ENCODE peak calls at places on chromosomes 3 and 15, in five cellular contexts. H, V, T, Q and J are unnamed samples. For H3K4me1, the result is how much of the 10 kb centered on the place peaks cover.

GRCh38 chr15:72774696-72775383 is 8.7 kb downstream of the ADPGK start:
- DNase-seq in V (no peak), Q (no peak), T (no peak), H (no peak), J (no peak)

GRCh38 chr15:25725758-25726157 is 137.4 kb downstream of the ATP10A start:
- DNase-seq in Q (no peak), H (no peak), V (no peak), T (no peak), J (no peak)

GRCh38 chr3:195086341-195086740 is 184.6 kb downstream of the XXYLT1 start:
- DNase-seq in T (no peak), V (no peak), H (no peak), Q (no peak), J (no peak)

GRCh38 chr15:25170781-25171110 is 216.0 kb downstream of the SNRPN start:
- DNase-seq in V (no peak), T (no peak), H (no peak), Q (no peak), J (no peak)

GRCh38 chr15:75718326-75718725 is 5.7 kb upstream of the CSPG4 start:
- DNase-seq in H (no peak), V (no peak), T (no peak), Q (peak), J (peak)

GRCh38 chr15:66931768-66932633 is 133.4 kb upstream of the SMAD3 start:
- DNase-seq in T (no peak), H (peak), Q (peak), V (no peak), J (no peak)

GRCh38 chr15:85941186-85941855 is 138.3 kb upstream of the AGBL1 start:
- DNase-seq in V (no peak), T (no peak), Q (peak), H (no peak), J (peak)

GRCh38 chr3:127535901-127536817 is 54.4 kb downstream of the TPRA1 start:
- DNase-seq in V (no peak), Q (no peak), T (no peak), H (no peak), J (no peak)

GRCh38 chr15:50355980-50356379 is 982 bp upstream of the GABPB1 start:
- DNase-seq in Q (peak), T (no peak), H (no peak), V (no peak), J (no peak)

GRCh38 chr3:142888099-142888483 is 792 bp downstream of the PCOLCE2 start:
- DNase-seq in Q (no peak), T (peak), V (no peak), H (no peak), J (no peak)

GRCh38 chr15:89898628-89899302 is 5.0 kb upstream of the AP3S2 start:
- DNase-seq in T (no peak), H (no peak), V (no peak), Q (peak), J (no peak)

GRCh38 chr15:66294932-66295235 is 1.5 kb downstream of the DIS3L start:
- DNase-seq in V (no peak), H (no peak), T (no peak), Q (peak), J (no peak)

GRCh38 chr15:90603893-90604292 is 74.2 kb downstream of the CRTC3 start:
- DNase-seq in T (no peak), H (peak), V (no peak), Q (no peak), J (no peak)

GRCh38 chr3:136075816-136076215 is 110.3 kb downstream of the PPP2R3A start:
- DNase-seq in Q (peak), H (no peak), T (no peak), V (no peak), J (no peak)

GRCh38 chr15:78139564-78139963 is 8.3 kb upstream of the CIB2 start:
- DNase-seq in Q (no peak), T (no peak), V (no peak), H (no peak), J (no peak)

GRCh38 chr15:96360581-96361308 is 30.2 kb downstream of the NR2F2 start:
- DNase-seq in V (no peak), H (no peak), T (no peak), Q (no peak), J (peak)

GRCh38 chr3:157429703-157430102 is 6.9 kb upstream of the PTX3 start:
- DNase-seq in V (no peak), H (no peak), T (no peak), Q (no peak), J (no peak)

GRCh38 chr15:63013052-63013808 is 29.3 kb upstream of the TPM1 start:
- DNase-seq in H (no peak), V (no peak), Q (peak), T (peak), J (no peak)

GRCh38 chr3:183371672-183371968 is 56.8 kb downstream of the MCF2L2 start:
- DNase-seq in V (no peak), H (no peak), Q (peak), T (no peak), J (no peak)

GRCh38 chr3:123648696-123649405 is 64.0 kb upstream of the HACD2 start:
- DNase-seq in H (no peak), Q (no peak), V (no peak), T (no peak), J (no peak)

GRCh38 chr3:30426319-30426993 is 179.9 kb upstream of the TGFBR2 start:
- DNase-seq in Q (peak), H (peak), T (peak), V (peak), J (peak)

GRCh38 chr15:74869726-74870407 is 3.3 kb downstream of the SCAMP2 start:
- DNase-seq in Q (no peak), H (peak), T (peak), V (no peak), J (peak)

GRCh38 chr15:67120839-67121540 is 55.6 kb downstream of the SMAD3 start:
- DNase-seq in H (peak), Q (peak), V (peak), T (peak), J (peak)

GRCh38 chr3:31187380-31187779 is 292.9 kb upstream of the GADL1 start:
- DNase-seq in T (no peak), H (no peak), Q (no peak), V (no peak), J (no peak)

GRCh38 chr3:129483870-129484269 is 43.8 kb downstream of the IFT122 start:
- DNase-seq in Q (no peak), T (no peak), V (no peak), H (no peak), J (no peak)

GRCh38 chr3:184085389-184085852 is 11.4 kb upstream of the HTR3E start:
- DNase-seq in Q (peak), T (no peak), V (no peak), H (no peak), J (no peak)

GRCh38 chr3:152961323-152961722 is 126.4 kb downstream of the P2RY1 start:
- DNase-seq in T (no peak), Q (peak), V (no peak), H (peak), J (no peak)

GRCh38 chr15:78167227-78167888 is 18.2 kb downstream of the IDH3A start:
- DNase-seq in T (no peak), Q (no peak), V (no peak), H (peak), J (no peak)

GRCh38 chr15:33188654-33189257 is 5.8 kb downstream of the FMN1 start:
- DNase-seq in T (peak), Q (no peak), H (no peak), V (no peak), J (no peak)

GRCh38 chr3:190491533-190492054 is 22.3 kb upstream of the IL1RAP start:
- DNase-seq in H (no peak), T (no peak), V (no peak), Q (peak), J (no peak)

GRCh38 chr15:55990516-55990915 is 2.9 kb downstream of the NEDD4 start:
- DNase-seq in V (no peak), Q (no peak), T (no peak), H (no peak), J (no peak)

GRCh38 chr3:48607519-48607918 is 1.9 kb downstream of the UQCRC1 start:
- DNase-seq in T (no peak), V (no peak), Q (no peak), H (no peak), J (no peak)

GRCh38 chr3:8824238-8824637 is 54.8 kb upstream of the OXTR start:
- DNase-seq in V (no peak), H (no peak), Q (peak), T (no peak), J (no peak)

GRCh38 chr15:27017168-27017809 is 46.3 kb downstream of the GABRG3 start:
- DNase-seq in Q (peak), H (no peak), T (peak), V (no peak), J (no peak)

GRCh38 chr3:34189133-34189532 is 390.7 kb downstream of the PDCD6IP start:
- DNase-seq in Q (no peak), H (no peak), T (no peak), V (no peak), J (no peak)

GRCh38 chr3:156161172-156161571 is 40.8 kb downstream of the KCNAB1 start:
- DNase-seq in Q (peak), T (no peak), V (no peak), H (no peak), J (no peak)

GRCh38 chr15:71757741-71758530 is 52.4 kb upstream of the NR2E3 start:
- DNase-seq in H (no peak), T (no peak), V (no peak), Q (no peak), J (no peak)

GRCh38 chr3:16031434-16031833 is 143.0 kb upstream of the GALNT15 start:
- DNase-seq in Q (no peak), T (no peak), H (no peak), V (no peak), J (no peak)

GRCh38 chr15:40770147-40770721 is 454 bp downstream of the C15orf62 start:
- DNase-seq in T (no peak), V (no peak), H (peak), Q (no peak), J (no peak)

GRCh38 chr3:187040637-187041361 is 98.5 kb downstream of the RPL39L start:
- DNase-seq in T (no peak), V (no peak), Q (peak), H (no peak), J (no peak)

GRCh38 chr3:187036394-187036793 is 102.9 kb downstream of the RPL39L start:
- DNase-seq in T (no peak), H (no peak), V (no peak), Q (no peak), J (no peak)

GRCh38 chr3:187041362-187042061 is 97.8 kb downstream of the RPL39L start:
- DNase-seq in V (no peak), Q (peak), H (no peak), T (no peak), J (no peak)

GRCh38 chr3:187039723-187040414 is 99.4 kb downstream of the RPL39L start:
- DNase-seq in H (peak), Q (no peak), V (no peak), T (no peak), J (no peak)

DNA sequence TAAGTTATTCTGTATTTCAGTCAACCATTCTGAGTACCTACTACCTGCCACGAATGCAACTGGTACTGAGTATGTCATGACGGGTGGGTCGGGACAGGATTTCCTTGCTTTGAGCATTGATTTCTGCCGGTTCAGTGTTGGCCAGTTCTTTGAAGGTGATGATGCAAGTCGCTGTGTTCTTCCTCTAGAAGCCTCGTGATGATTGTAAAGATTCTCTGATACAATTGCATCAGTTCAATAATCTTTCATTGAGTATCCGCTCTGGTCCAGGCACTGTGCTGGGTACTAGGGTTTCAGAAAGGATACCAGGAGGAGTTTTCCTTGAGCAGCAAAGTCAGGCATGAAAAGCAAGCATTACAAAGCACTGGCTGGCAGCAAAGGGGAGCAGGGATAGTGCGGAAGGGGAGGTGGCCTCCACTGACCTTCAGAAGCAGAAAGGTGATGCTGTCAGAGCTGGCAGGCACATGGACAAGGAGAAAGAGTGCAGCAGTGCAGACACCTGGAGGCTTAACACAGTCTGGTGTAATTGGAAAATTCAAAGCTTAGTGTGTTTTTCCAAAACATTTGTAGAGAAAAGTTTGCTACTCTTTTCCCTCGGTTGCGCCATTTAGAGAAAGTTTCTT is 100.1 kb downstream of the RPL39L start:
- DNase-seq in T (no peak), H (no peak), V (no peak), Q (no peak), J (no peak)
- H3K4me1 ChIP-seq in T (under half), H (under half), V (under half), Q (under half), J (under half)

GRCh38 chr15:92705693-92706618 is 50.4 kb upstream of the FAM174B start:
- DNase-seq in V (no peak), Q (no peak), T (no peak), H (no peak), J (no peak)
- H3K4me3 ChIP-seq in V (no peak), Q (no peak), T (no peak), H (no peak), J (no peak)

GRCh38 chr3:170806676-170807075 is 63.3 kb downstream of the RPL22L1 start:
- DNase-seq in Q (peak), T (no peak), H (no peak), V (no peak), J (no peak)
- H3K27ac ChIP-seq in Q (no peak), T (no peak), H (no peak), V (no peak), J (no peak)

DNA sequence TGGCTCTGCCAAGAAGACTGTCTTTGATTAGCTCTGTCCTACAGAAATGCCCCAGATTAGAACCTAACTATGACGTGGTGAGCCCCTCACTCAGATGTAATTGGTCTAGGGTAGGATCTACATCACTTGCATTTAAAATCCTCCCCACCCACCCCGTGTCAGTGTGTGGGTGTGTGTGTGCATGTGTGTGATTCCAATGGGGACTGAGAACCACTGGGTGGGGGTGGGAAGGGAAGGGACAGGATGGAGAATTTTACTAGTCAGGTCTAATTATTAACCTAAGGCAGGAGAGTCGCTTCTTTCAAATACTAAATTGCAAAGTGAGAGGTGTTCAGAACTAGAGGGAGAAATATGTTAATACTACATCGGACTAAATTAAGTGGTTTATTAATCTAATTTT is 91.7 kb downstream of the TBL1XR1 start:
- DNase-seq in T (no peak), Q (no peak), H (no peak), V (no peak), J (no peak)
- H3K4me1 ChIP-seq in T (half or more), Q (under half), H (under half), V (under half), J (under half)

DNA sequence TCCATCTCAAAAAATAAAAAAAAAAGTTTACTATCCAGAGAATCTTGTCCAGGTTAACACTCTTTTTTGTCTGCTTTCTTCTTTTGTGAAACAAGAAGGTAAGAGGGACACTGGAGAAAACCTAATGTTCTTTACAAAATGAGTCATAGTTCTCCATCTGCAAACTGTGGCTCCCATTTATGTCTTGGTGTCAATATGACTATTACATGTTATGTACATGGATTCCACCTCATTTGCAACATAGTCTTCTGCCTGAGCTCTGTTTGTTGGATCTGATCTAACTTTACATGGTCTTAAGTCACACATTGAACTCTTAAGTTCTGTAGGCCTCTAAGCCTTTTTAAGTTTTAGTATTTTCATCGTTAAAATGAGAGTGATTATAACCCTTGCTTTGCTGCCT is 421.1 kb upstream of the TPRG1 start:
- DNase-seq in H (no peak), Q (no peak), V (no peak), T (no peak), J (no peak)
- H3K4me3 ChIP-seq in H (no peak), Q (no peak), V (no peak), T (no peak), J (no peak)

DNA sequence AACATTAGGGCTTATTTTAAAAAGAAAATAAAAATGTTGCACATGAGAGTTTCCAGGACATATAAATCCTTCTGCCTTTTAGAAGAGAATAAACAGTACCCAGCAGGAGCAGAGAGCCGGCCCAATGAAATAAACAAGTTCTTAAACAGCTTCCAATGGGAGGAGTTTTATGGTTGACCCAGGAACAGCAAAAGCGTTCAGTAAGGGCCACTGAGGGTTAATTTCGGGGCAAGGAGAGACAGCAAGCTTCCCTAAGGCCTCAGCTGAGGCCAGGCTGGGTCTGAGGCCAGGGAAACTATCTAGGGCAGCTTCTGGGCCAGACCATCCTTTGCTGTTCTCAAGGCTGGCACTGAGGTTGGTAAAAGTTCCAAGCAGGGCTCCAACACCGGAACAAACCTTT is 3.4 kb downstream of the PDZRN3 start:
- DNase-seq in Q (no peak), T (no peak), V (no peak), H (peak), J (no peak)
- H3K27ac ChIP-seq in Q (peak), T (peak), V (peak), H (peak), J (peak)

GRCh38 chr3:109351231-109351630 is 13.9 kb upstream of the DPPA4 start:
- DNase-seq in V (no peak), T (no peak), Q (no peak), H (no peak), J (no peak)
- H3K4me1 ChIP-seq in V (under half), T (under half), Q (under half), H (under half), J (under half)

GRCh38 chr3:70999730-71000129 is 583.8 kb downstream of the FOXP1 start:
- DNase-seq in T (no peak), V (no peak), H (no peak), Q (peak), J (no peak)
- H3K4me3 ChIP-seq in T (no peak), V (no peak), H (no peak), Q (no peak), J (no peak)

GRCh38 chr3:102178817-102179216 is 256.0 kb upstream of the ZPLD1 start:
- DNase-seq in H (no peak), V (no peak), Q (no peak), T (no peak), J (no peak)

GRCh38 chr3:102181202-102181920 is 253.5 kb upstream of the ZPLD1 start:
- DNase-seq in Q (peak), H (no peak), T (no peak), V (no peak), J (no peak)

GRCh38 chr3:102179321-102180290 is 255.2 kb upstream of the ZPLD1 start:
- DNase-seq in Q (peak), H (no peak), T (no peak), V (no peak), J (no peak)

GRCh38 chr3:102182162-102182561 is 252.7 kb upstream of the ZPLD1 start:
- DNase-seq in Q (peak), T (no peak), V (no peak), H (no peak), J (no peak)

GRCh38 chr3:102180291-102180931 is 254.4 kb upstream of the ZPLD1 start:
- DNase-seq in T (no peak), Q (peak), H (no peak), V (no peak), J (no peak)
- H3K27ac ChIP-seq in T (peak), Q (peak), H (no peak), V (no peak), J (peak)